ENCODE peak calls at places on chromosome 19, in eight cellular contexts. One of them, this sample, is unnamed.

GRCh38 chr19:15812059-15812722 is 3.3 kb downstream of the OR10H1 start:
- DNase-seq in stimulated activated CD8-positive, alpha-beta memory T cell treated with anti-CD3 and anti-CD28 coated beads, Interleukin-4, amount 100 ng/mL, for 4 hours: no peak
- DNase-seq in HFFc6: no peak
- DNase-seq in neural crest cell: no peak
- DNase-seq in CD8-positive, alpha-beta T cell: peak
- DNase-seq in stimulated activated naive CD8-positive, alpha-beta T cell treated with anti-CD3 and anti-CD28 coated beads, Interleukin-15, Interleukin-2, amounts not matched to agents 100 U/mL and 50 U/mL, for 24 hours: no peak
- DNase-seq in colonic mucosa: no peak
- DNase-seq in HCEC 1CT: no peak
- DNase-seq in this sample: no peak

GRCh38 chr19:34474233-34474989 is 7.1 kb upstream of the WTIP start:
- DNase-seq in stimulated activated naive CD8-positive, alpha-beta T cell treated with anti-CD3 and anti-CD28 coated beads, Interleukin-15, Interleukin-2, amounts not matched to agents 100 U/mL and 50 U/mL, for 24 hours: no peak
- DNase-seq in CD8-positive, alpha-beta T cell: no peak
- DNase-seq in colonic mucosa: no peak
- DNase-seq in neural crest cell: no peak
- DNase-seq in stimulated activated CD8-positive, alpha-beta memory T cell treated with anti-CD3 and anti-CD28 coated beads, Interleukin-4, amount 100 ng/mL, for 4 hours: no peak
- DNase-seq in HCEC 1CT: no peak
- DNase-seq in HFFc6: no peak
- DNase-seq in this sample: no peak

GRCh38 chr19:5961969-5962945 is 15.7 kb downstream of the RANBP3 start:
- DNase-seq in stimulated activated CD8-positive, alpha-beta memory T cell treated with anti-CD3 and anti-CD28 coated beads, Interleukin-4, amount 100 ng/mL, for 4 hours: no peak
- DNase-seq in stimulated activated naive CD8-positive, alpha-beta T cell treated with anti-CD3 and anti-CD28 coated beads, Interleukin-15, Interleukin-2, amounts not matched to agents 100 U/mL and 50 U/mL, for 24 hours: peak
- DNase-seq in colonic mucosa: peak
- DNase-seq in neural crest cell: no peak
- DNase-seq in HFFc6: no peak
- DNase-seq in HCEC 1CT: peak
- DNase-seq in CD8-positive, alpha-beta T cell: peak
- DNase-seq in this sample: peak

GRCh38 chr19:55189424-55189823 is 9.3 kb upstream of the SYT5 start:
- DNase-seq in CD8-positive, alpha-beta T cell: no peak
- DNase-seq in colonic mucosa: no peak
- DNase-seq in stimulated activated CD8-positive, alpha-beta memory T cell treated with anti-CD3 and anti-CD28 coated beads, Interleukin-4, amount 100 ng/mL, for 4 hours: no peak
- DNase-seq in HCEC 1CT: peak
- DNase-seq in HFFc6: peak
- DNase-seq in stimulated activated naive CD8-positive, alpha-beta T cell treated with anti-CD3 and anti-CD28 coated beads, Interleukin-15, Interleukin-2, amounts not matched to agents 100 U/mL and 50 U/mL, for 24 hours: no peak
- DNase-seq in neural crest cell: no peak
- DNase-seq in this sample: peak

GRCh38 chr19:46974181-46974580 is 45.5 kb upstream of the NPAS1 start:
- DNase-seq in colonic mucosa: no peak
- DNase-seq in stimulated activated CD8-positive, alpha-beta memory T cell treated with anti-CD3 and anti-CD28 coated beads, Interleukin-4, amount 100 ng/mL, for 4 hours: no peak
- DNase-seq in CD8-positive, alpha-beta T cell: no peak
- DNase-seq in HFFc6: no peak
- DNase-seq in neural crest cell: no peak
- DNase-seq in stimulated activated naive CD8-positive, alpha-beta T cell treated with anti-CD3 and anti-CD28 coated beads, Interleukin-15, Interleukin-2, amounts not matched to agents 100 U/mL and 50 U/mL, for 24 hours: no peak
- DNase-seq in HCEC 1CT: no peak
- DNase-seq in this sample: no peak

GRCh38 chr19:42255766-42256750 is 1.1 kb upstream of the ERF start:
- DNase-seq in stimulated activated CD8-positive, alpha-beta memory T cell treated with anti-CD3 and anti-CD28 coated beads, Interleukin-4, amount 100 ng/mL, for 4 hours: no peak
- DNase-seq in CD8-positive, alpha-beta T cell: no peak
- DNase-seq in colonic mucosa: peak
- DNase-seq in HFFc6: no peak
- DNase-seq in stimulated activated naive CD8-positive, alpha-beta T cell treated with anti-CD3 and anti-CD28 coated beads, Interleukin-15, Interleukin-2, amounts not matched to agents 100 U/mL and 50 U/mL, for 24 hours: no peak
- DNase-seq in HCEC 1CT: peak
- DNase-seq in neural crest cell: peak
- DNase-seq in this sample: no peak

GRCh38 chr19:46932346-46932745 is 71.5 kb downstream of the ARHGAP35 start:
- DNase-seq in colonic mucosa: no peak
- DNase-seq in HFFc6: peak
- DNase-seq in stimulated activated naive CD8-positive, alpha-beta T cell treated with anti-CD3 and anti-CD28 coated beads, Interleukin-15, Interleukin-2, amounts not matched to agents 100 U/mL and 50 U/mL, for 24 hours: no peak
- DNase-seq in neural crest cell: no peak
- DNase-seq in stimulated activated CD8-positive, alpha-beta memory T cell treated with anti-CD3 and anti-CD28 coated beads, Interleukin-4, amount 100 ng/mL, for 4 hours: no peak
- DNase-seq in HCEC 1CT: peak
- DNase-seq in CD8-positive, alpha-beta T cell: no peak
- DNase-seq in this sample: no peak

GRCh38 chr19:19628499-19629134 is 597 bp upstream of the LPAR2 start:
- DNase-seq in stimulated activated CD8-positive, alpha-beta memory T cell treated with anti-CD3 and anti-CD28 coated beads, Interleukin-4, amount 100 ng/mL, for 4 hours: no peak
- DNase-seq in colonic mucosa: peak
- DNase-seq in HFFc6: no peak
- DNase-seq in CD8-positive, alpha-beta T cell: no peak
- DNase-seq in stimulated activated naive CD8-positive, alpha-beta T cell treated with anti-CD3 and anti-CD28 coated beads, Interleukin-15, Interleukin-2, amounts not matched to agents 100 U/mL and 50 U/mL, for 24 hours: peak
- DNase-seq in HCEC 1CT: no peak
- DNase-seq in neural crest cell: peak
- DNase-seq in this sample: no peak

GRCh38 chr19:30222993-30223865 is 149.0 kb upstream of the ZNF536 start:
- DNase-seq in HCEC 1CT: no peak
- DNase-seq in stimulated activated CD8-positive, alpha-beta memory T cell treated with anti-CD3 and anti-CD28 coated beads, Interleukin-4, amount 100 ng/mL, for 4 hours: no peak
- DNase-seq in stimulated activated naive CD8-positive, alpha-beta T cell treated with anti-CD3 and anti-CD28 coated beads, Interleukin-15, Interleukin-2, amounts not matched to agents 100 U/mL and 50 U/mL, for 24 hours: no peak
- DNase-seq in CD8-positive, alpha-beta T cell: no peak
- DNase-seq in neural crest cell: peak
- DNase-seq in colonic mucosa: no peak
- DNase-seq in HFFc6: no peak
- DNase-seq in this sample: no peak

GRCh38 chr19:6364353-6364752 is 3.0 kb downstream of the CLPP start:
- DNase-seq in neural crest cell: no peak
- DNase-seq in HCEC 1CT: no peak
- DNase-seq in CD8-positive, alpha-beta T cell: no peak
- DNase-seq in HFFc6: no peak
- DNase-seq in stimulated activated naive CD8-positive, alpha-beta T cell treated with anti-CD3 and anti-CD28 coated beads, Interleukin-15, Interleukin-2, amounts not matched to agents 100 U/mL and 50 U/mL, for 24 hours: no peak
- DNase-seq in stimulated activated CD8-positive, alpha-beta memory T cell treated with anti-CD3 and anti-CD28 coated beads, Interleukin-4, amount 100 ng/mL, for 4 hours: no peak
- DNase-seq in colonic mucosa: no peak
- DNase-seq in this sample: no peak

GRCh38 chr19:44722131-44723121 is 23.5 kb downstream of the CEACAM16 start:
- DNase-seq in HFFc6: no peak
- DNase-seq in CD8-positive, alpha-beta T cell: no peak
- DNase-seq in stimulated activated CD8-positive, alpha-beta memory T cell treated with anti-CD3 and anti-CD28 coated beads, Interleukin-4, amount 100 ng/mL, for 4 hours: no peak
- DNase-seq in colonic mucosa: no peak
- DNase-seq in neural crest cell: no peak
- DNase-seq in HCEC 1CT: no peak
- DNase-seq in stimulated activated naive CD8-positive, alpha-beta T cell treated with anti-CD3 and anti-CD28 coated beads, Interleukin-15, Interleukin-2, amounts not matched to agents 100 U/mL and 50 U/mL, for 24 hours: peak
- DNase-seq in this sample: no peak

GRCh38 chr19:18832331-18833140 is 777 bp downstream of the UPF1 start:
- DNase-seq in neural crest cell: no peak
- DNase-seq in colonic mucosa: peak
- DNase-seq in CD8-positive, alpha-beta T cell: no peak
- DNase-seq in stimulated activated naive CD8-positive, alpha-beta T cell treated with anti-CD3 and anti-CD28 coated beads, Interleukin-15, Interleukin-2, amounts not matched to agents 100 U/mL and 50 U/mL, for 24 hours: peak
- DNase-seq in HCEC 1CT: peak
- DNase-seq in HFFc6: peak
- DNase-seq in stimulated activated CD8-positive, alpha-beta memory T cell treated with anti-CD3 and anti-CD28 coated beads, Interleukin-4, amount 100 ng/mL, for 4 hours: no peak
- DNase-seq in this sample: no peak

GRCh38 chr19:39430675-39431593 is 4.8 kb downstream of the RPS16 start:
- DNase-seq in HFFc6: peak
- DNase-seq in stimulated activated naive CD8-positive, alpha-beta T cell treated with anti-CD3 and anti-CD28 coated beads, Interleukin-15, Interleukin-2, amounts not matched to agents 100 U/mL and 50 U/mL, for 24 hours: peak
- DNase-seq in HCEC 1CT: peak
- DNase-seq in stimulated activated CD8-positive, alpha-beta memory T cell treated with anti-CD3 and anti-CD28 coated beads, Interleukin-4, amount 100 ng/mL, for 4 hours: no peak
- DNase-seq in neural crest cell: no peak
- DNase-seq in CD8-positive, alpha-beta T cell: peak
- DNase-seq in colonic mucosa: peak
- DNase-seq in this sample: peak

GRCh38 chr19:58305065-58305931 is at the start of gene ERVK3-1:
- DNase-seq in stimulated activated naive CD8-positive, alpha-beta T cell treated with anti-CD3 and anti-CD28 coated beads, Interleukin-15, Interleukin-2, amounts not matched to agents 100 U/mL and 50 U/mL, for 24 hours: peak
- DNase-seq in colonic mucosa: peak
- DNase-seq in HCEC 1CT: peak
- DNase-seq in stimulated activated CD8-positive, alpha-beta memory T cell treated with anti-CD3 and anti-CD28 coated beads, Interleukin-4, amount 100 ng/mL, for 4 hours: peak
- DNase-seq in HFFc6: peak
- DNase-seq in neural crest cell: peak
- DNase-seq in CD8-positive, alpha-beta T cell: peak
- DNase-seq in this sample: peak

GRCh38 chr19:44823373-44823698 is 14.4 kb downstream of the BCAM start:
- DNase-seq in colonic mucosa: no peak
- DNase-seq in HCEC 1CT: no peak
- DNase-seq in stimulated activated naive CD8-positive, alpha-beta T cell treated with anti-CD3 and anti-CD28 coated beads, Interleukin-15, Interleukin-2, amounts not matched to agents 100 U/mL and 50 U/mL, for 24 hours: no peak
- DNase-seq in stimulated activated CD8-positive, alpha-beta memory T cell treated with anti-CD3 and anti-CD28 coated beads, Interleukin-4, amount 100 ng/mL, for 4 hours: no peak
- DNase-seq in HFFc6: no peak
- DNase-seq in neural crest cell: no peak
- DNase-seq in CD8-positive, alpha-beta T cell: no peak
- DNase-seq in this sample: no peak

GRCh38 chr19:47512183-47512947 is 2.5 kb downstream of the NAPA start:
- DNase-seq in colonic mucosa: peak
- DNase-seq in HFFc6: peak
- DNase-seq in HCEC 1CT: peak
- DNase-seq in stimulated activated CD8-positive, alpha-beta memory T cell treated with anti-CD3 and anti-CD28 coated beads, Interleukin-4, amount 100 ng/mL, for 4 hours: no peak
- DNase-seq in CD8-positive, alpha-beta T cell: no peak
- DNase-seq in stimulated activated naive CD8-positive, alpha-beta T cell treated with anti-CD3 and anti-CD28 coated beads, Interleukin-15, Interleukin-2, amounts not matched to agents 100 U/mL and 50 U/mL, for 24 hours: no peak
- DNase-seq in neural crest cell: no peak
- DNase-seq in this sample: no peak

GRCh38 chr19:1007852-1008251 is 7.6 kb downstream of the GRIN3B start:
- DNase-seq in HCEC 1CT: no peak
- DNase-seq in HFFc6: no peak
- DNase-seq in neural crest cell: no peak
- DNase-seq in stimulated activated CD8-positive, alpha-beta memory T cell treated with anti-CD3 and anti-CD28 coated beads, Interleukin-4, amount 100 ng/mL, for 4 hours: no peak
- DNase-seq in CD8-positive, alpha-beta T cell: no peak
- DNase-seq in stimulated activated naive CD8-positive, alpha-beta T cell treated with anti-CD3 and anti-CD28 coated beads, Interleukin-15, Interleukin-2, amounts not matched to agents 100 U/mL and 50 U/mL, for 24 hours: no peak
- DNase-seq in colonic mucosa: no peak
- DNase-seq in this sample: no peak

GRCh38 chr19:2477732-2478191 is 1.8 kb downstream of the GADD45B start:
- DNase-seq in stimulated activated naive CD8-positive, alpha-beta T cell treated with anti-CD3 and anti-CD28 coated beads, Interleukin-15, Interleukin-2, amounts not matched to agents 100 U/mL and 50 U/mL, for 24 hours: peak
- DNase-seq in HFFc6: peak
- DNase-seq in stimulated activated CD8-positive, alpha-beta memory T cell treated with anti-CD3 and anti-CD28 coated beads, Interleukin-4, amount 100 ng/mL, for 4 hours: no peak
- DNase-seq in colonic mucosa: peak
- DNase-seq in HCEC 1CT: peak
- DNase-seq in neural crest cell: no peak
- DNase-seq in CD8-positive, alpha-beta T cell: no peak
- DNase-seq in this sample: no peak

GRCh38 chr19:44608391-44608821 is 5.0 kb upstream of the IGSF23 start:
- DNase-seq in HFFc6: no peak
- DNase-seq in neural crest cell: no peak
- DNase-seq in HCEC 1CT: peak
- DNase-seq in stimulated activated CD8-positive, alpha-beta memory T cell treated with anti-CD3 and anti-CD28 coated beads, Interleukin-4, amount 100 ng/mL, for 4 hours: no peak
- DNase-seq in stimulated activated naive CD8-positive, alpha-beta T cell treated with anti-CD3 and anti-CD28 coated beads, Interleukin-15, Interleukin-2, amounts not matched to agents 100 U/mL and 50 U/mL, for 24 hours: no peak
- DNase-seq in colonic mucosa: peak
- DNase-seq in CD8-positive, alpha-beta T cell: no peak
- DNase-seq in this sample: no peak

GRCh38 chr19:21463449-21464105 is 41.8 kb upstream of the ZNF429 start:
- DNase-seq in HCEC 1CT: no peak
- DNase-seq in HFFc6: no peak
- DNase-seq in stimulated activated naive CD8-positive, alpha-beta T cell treated with anti-CD3 and anti-CD28 coated beads, Interleukin-15, Interleukin-2, amounts not matched to agents 100 U/mL and 50 U/mL, for 24 hours: peak
- DNase-seq in neural crest cell: peak
- DNase-seq in CD8-positive, alpha-beta T cell: no peak
- DNase-seq in colonic mucosa: peak
- DNase-seq in stimulated activated CD8-positive, alpha-beta memory T cell treated with anti-CD3 and anti-CD28 coated beads, Interleukin-4, amount 100 ng/mL, for 4 hours: no peak
- DNase-seq in this sample: no peak

GRCh38 chr19:1295169-1296012 is 9.7 kb downstream of the EFNA2 start:
- DNase-seq in neural crest cell: no peak
- DNase-seq in HFFc6: no peak
- DNase-seq in stimulated activated CD8-positive, alpha-beta memory T cell treated with anti-CD3 and anti-CD28 coated beads, Interleukin-4, amount 100 ng/mL, for 4 hours: no peak
- DNase-seq in colonic mucosa: no peak
- DNase-seq in CD8-positive, alpha-beta T cell: no peak
- DNase-seq in stimulated activated naive CD8-positive, alpha-beta T cell treated with anti-CD3 and anti-CD28 coated beads, Interleukin-15, Interleukin-2, amounts not matched to agents 100 U/mL and 50 U/mL, for 24 hours: peak
- DNase-seq in HCEC 1CT: no peak
- DNase-seq in this sample: no peak

GRCh38 chr19:1929051-1929742 is 11.8 kb upstream of the CSNK1G2 start:
- DNase-seq in colonic mucosa: peak
- DNase-seq in stimulated activated CD8-positive, alpha-beta memory T cell treated with anti-CD3 and anti-CD28 coated beads, Interleukin-4, amount 100 ng/mL, for 4 hours: peak
- DNase-seq in HCEC 1CT: peak
- DNase-seq in HFFc6: peak
- DNase-seq in neural crest cell: peak
- DNase-seq in CD8-positive, alpha-beta T cell: peak
- DNase-seq in stimulated activated naive CD8-positive, alpha-beta T cell treated with anti-CD3 and anti-CD28 coated beads, Interleukin-15, Interleukin-2, amounts not matched to agents 100 U/mL and 50 U/mL, for 24 hours: peak
- DNase-seq in this sample: no peak

GRCh38 chr19:35636651-35637050 is 4.9 kb upstream of the ETV2 start:
- DNase-seq in HFFc6: no peak
- DNase-seq in CD8-positive, alpha-beta T cell: no peak
- DNase-seq in colonic mucosa: no peak
- DNase-seq in stimulated activated naive CD8-positive, alpha-beta T cell treated with anti-CD3 and anti-CD28 coated beads, Interleukin-15, Interleukin-2, amounts not matched to agents 100 U/mL and 50 U/mL, for 24 hours: no peak
- DNase-seq in HCEC 1CT: no peak
- DNase-seq in stimulated activated CD8-positive, alpha-beta memory T cell treated with anti-CD3 and anti-CD28 coated beads, Interleukin-4, amount 100 ng/mL, for 4 hours: no peak
- DNase-seq in neural crest cell: no peak
- DNase-seq in this sample: no peak